ENCODE peak calls at places on chromosomes 11 and 22, in six cellular contexts. Z is endothelial cell of umbilical vein, Q is transverse colon, B is esophagus muscularis mucosa, F is sigmoid colon, K is SK-N-SH. L is an unnamed sample. For H3K4me1 and H3K9me3, the result is how much of the 10 kb centered on the place peaks cover.

GRCh38 chr11:108913204-108913603 is 248.3 kb downstream of the DDX10 start:
- DNase-seq in Z (no peak), Q (no peak), B (no peak), F (no peak), K (no peak), L (no peak)

GRCh38 chr11:45102810-45103621 is 43.4 kb upstream of the PRDM11 start:
- DNase-seq in Z (peak), Q (peak), B (peak), F (peak), K (peak), L (peak)

GRCh38 chr22:19066531-19067271 is 55.5 kb downstream of the DGCR2 start:
- DNase-seq in Z (no peak), Q (no peak), B (no peak), F (peak), K (no peak), L (no peak)

GRCh38 chr11:34068098-34068497 is 16.6 kb downstream of the CAPRIN1 start:
- DNase-seq in Z (peak), Q (no peak), B (no peak), F (no peak), K (no peak), L (no peak)

GRCh38 chr11:69280994-69281393 is 13.0 kb upstream of the MYEOV start:
- DNase-seq in Z (no peak), Q (no peak), B (no peak), F (no peak), K (no peak), L (peak)

GRCh38 chr11:77883775-77884174 is 62.8 kb downstream of the AAMDC start:
- DNase-seq in Z (no peak), Q (no peak), B (no peak), F (no peak), K (no peak), L (no peak)

GRCh38 chr11:46906596-46906995 is 11.8 kb downstream of the LRP4 start:
- DNase-seq in Z (peak), Q (no peak), B (no peak), F (no peak), K (no peak), L (peak)

GRCh38 chr22:30031764-30032468 is 48.3 kb upstream of the HORMAD2 start:
- DNase-seq in Z (no peak), Q (no peak), B (no peak), F (no peak), K (no peak), L (no peak)

GRCh38 chr22:19984851-19985811 is 31.5 kb downstream of the ARVCF start:
- DNase-seq in Z (no peak), Q (no peak), B (no peak), F (no peak), K (no peak), L (no peak)

DNA sequence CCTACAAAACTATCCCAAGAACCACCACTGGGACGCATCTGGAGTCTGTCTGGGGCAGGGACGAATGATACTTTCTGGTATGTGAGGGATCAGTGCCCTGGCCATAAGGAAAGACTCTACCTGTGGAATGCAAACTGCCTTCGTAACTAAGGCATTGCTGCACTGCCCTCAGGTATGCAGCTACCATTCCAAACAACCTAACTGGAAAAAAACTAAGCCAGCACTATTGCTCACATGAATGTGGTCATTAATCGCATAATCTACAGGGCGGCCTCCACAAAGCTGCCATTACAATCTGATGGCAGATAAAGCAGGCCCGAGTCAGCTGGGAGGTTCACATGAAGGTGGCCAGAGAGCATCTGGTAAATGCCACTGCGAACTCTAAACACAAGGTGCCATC is 3.9 kb downstream of the PACSIN2 start:
- DNase-seq in Z (no peak), Q (no peak), B (no peak), F (no peak), K (no peak), L (peak)
- H3K4me1 ChIP-seq in Z (under half), Q (half or more), B (half or more), F (half or more), K (under half), L (half or more)

DNA sequence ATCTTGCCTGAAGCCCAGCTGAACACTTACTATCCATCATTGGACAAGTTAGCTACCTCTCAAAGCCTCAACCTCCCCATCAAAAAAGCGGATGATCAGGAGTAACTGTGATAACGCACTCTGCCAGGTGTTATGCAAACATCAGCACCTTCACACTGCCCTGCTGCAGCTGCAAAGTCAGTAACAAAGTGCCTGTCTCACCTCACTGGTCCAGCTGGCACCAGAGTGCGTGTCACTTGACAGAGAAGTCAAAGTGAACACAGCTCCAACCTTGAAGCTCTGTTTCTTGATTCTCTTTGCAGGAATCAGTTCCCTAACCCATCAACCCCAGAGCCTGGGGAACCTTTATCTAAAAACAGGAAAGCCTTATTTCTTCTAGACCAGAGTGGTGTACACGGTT is 413.6 kb downstream of the CTTN start:
- DNase-seq in Z (no peak), Q (no peak), B (no peak), F (no peak), K (no peak), L (no peak)
- H3K9me3 ChIP-seq in Z (under half), Q (under half), B (under half), F (under half), K (under half), L (under half)

GRCh38 chr22:17864398-17865182 is 90.3 kb upstream of the BID start:
- DNase-seq in Z (no peak), Q (no peak), B (no peak), F (no peak), K (no peak), L (no peak)
- TF ChIP-seq POLR2AphosphoS5 in Z (no peak), Q (no peak), B (no peak), F (no peak), K (no peak), L (no peak)

DNA sequence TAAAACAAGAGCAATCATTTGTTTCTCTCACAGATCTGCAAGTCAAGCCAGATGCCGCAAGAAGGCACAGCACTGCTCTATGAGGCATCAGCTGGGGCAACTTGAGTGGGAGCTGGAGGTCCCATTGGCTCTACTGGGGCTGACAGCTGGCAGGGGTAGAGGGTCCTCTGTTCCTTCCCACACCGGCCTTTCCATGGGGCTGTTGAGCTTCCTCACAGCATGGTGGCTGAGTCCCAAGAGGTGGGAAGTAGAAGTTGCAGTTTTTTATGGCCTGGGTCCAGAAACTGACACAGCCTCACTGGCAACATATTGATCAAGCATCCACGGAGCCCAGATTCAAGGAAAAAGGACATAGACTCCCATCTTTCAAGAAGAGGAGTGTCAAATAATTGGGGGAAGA is 34.4 kb downstream of the RPL3 start:
- DNase-seq in Z (no peak), Q (no peak), B (no peak), F (no peak), K (no peak), L (no peak)
- H3K4me1 ChIP-seq in Z (under half), Q (under half), B (under half), F (under half), K (under half), L (under half)

GRCh38 chr22:49303781-49304461 is 523.8 kb downstream of the BRD1 start:
- DNase-seq in Z (no peak), Q (no peak), B (peak), F (peak), K (no peak), L (peak)
- H3K9me3 ChIP-seq in Z (under half), Q (under half), B (under half), F (under half), K (under half), L (under half)

GRCh38 chr11:15185021-15185420 is 70.3 kb downstream of the INSC start:
- DNase-seq in Z (no peak), Q (no peak), B (no peak), F (no peak), K (no peak), L (no peak)
- TF ChIP-seq POLR2AphosphoS5 in Z (no peak), Q (no peak), B (no peak), F (no peak), K (no peak), L (no peak)

DNA sequence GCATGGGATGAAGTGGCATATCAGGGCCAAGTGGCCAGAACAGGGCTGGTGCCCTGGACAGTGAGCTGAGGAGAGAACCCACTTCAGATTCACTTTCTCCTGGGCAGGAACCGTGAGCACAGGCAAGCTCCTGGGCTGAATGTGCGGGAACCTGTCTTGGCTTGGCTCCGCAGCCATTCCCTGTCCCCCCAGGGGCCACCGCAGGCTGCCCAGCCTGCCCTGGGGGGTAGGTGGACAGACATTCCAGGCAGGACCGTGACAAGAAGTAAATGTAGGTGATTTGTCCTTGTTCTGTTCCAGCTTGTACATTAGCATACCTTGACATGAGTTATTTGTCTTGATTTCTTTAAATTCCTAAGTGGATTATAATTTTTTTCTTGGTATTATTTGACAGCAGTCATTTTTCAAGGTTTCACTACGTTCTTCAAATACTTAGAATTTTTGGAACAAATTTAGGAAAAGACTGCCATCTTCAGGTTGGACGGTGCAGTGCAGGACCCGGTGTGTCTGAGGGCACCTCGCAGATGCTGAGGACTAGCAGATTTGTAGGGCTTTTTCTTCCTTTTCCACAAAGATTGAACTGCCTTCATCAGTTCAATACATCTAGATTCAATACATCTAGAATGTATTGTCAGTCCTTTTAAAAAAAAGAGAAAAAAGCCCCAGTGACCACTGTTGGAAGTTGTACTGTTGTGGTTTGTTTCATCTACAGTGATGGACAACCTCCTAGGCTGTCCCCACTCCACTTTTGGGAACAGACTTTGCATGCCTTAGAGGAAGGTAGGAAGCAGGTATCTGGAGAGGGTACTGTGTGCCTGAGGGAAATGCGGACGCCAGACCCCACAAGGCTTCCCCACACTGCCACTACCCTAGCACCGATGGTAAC is 115.1 kb upstream of the RASSF10 start:
- DNase-seq in Z (peak), Q (peak), B (no peak), F (peak), K (peak), L (peak)
- H3K4me1 ChIP-seq in Z (under half), Q (under half), B (half or more), F (half or more), K (under half), L (under half)

GRCh38 chr22:48547971-48548370 is 1279.7 kb downstream of the BRD1 start:
- DNase-seq in Z (no peak), Q (no peak), B (no peak), F (no peak), K (no peak), L (no peak)

GRCh38 chr22:48546653-48547424 is 1280.8 kb downstream of the BRD1 start:
- DNase-seq in Z (no peak), Q (no peak), B (no peak), F (no peak), K (no peak), L (no peak)

GRCh38 chr22:48545976-48546375 is 1281.7 kb downstream of the BRD1 start:
- DNase-seq in Z (no peak), Q (no peak), B (no peak), F (no peak), K (no peak), L (no peak)

GRCh38 chr22:48551061-48551460 is 1276.6 kb downstream of the BRD1 start:
- DNase-seq in Z (no peak), Q (no peak), B (no peak), F (no peak), K (no peak), L (no peak)

GRCh38 chr22:48548391-48548790 is 1279.3 kb downstream of the BRD1 start:
- DNase-seq in Z (no peak), Q (no peak), B (no peak), F (no peak), K (no peak), L (no peak)
- H3K9me3 ChIP-seq in Z (under half), Q (under half), B (under half), F (under half), K (under half), L (under half)

L was measured in stomach.